ENCODE peak calls at places on chromosomes 4 and X, in nine cellular contexts. U is adrenal gland, X is lower leg skin, P is IMR-90, S is transverse colon, Y is endothelial cell of umbilical vein, L is stomach, E is spleen, G is tibial nerve. D is an unnamed sample.

GRCh38 chrX:154457491-154458115 is 478 bp upstream of the PLXNA3 start:
- DNase-seq in U (no peak), X (no peak), P (no peak), S (peak), Y (no peak), L (peak), E (peak), G (no peak), D (no peak)

GRCh38 chr4:93203708-93204107 is 624.8 kb upstream of the ATOH1 start:
- DNase-seq in U (no peak), X (no peak), P (peak), S (no peak), Y (no peak), L (no peak), E (no peak), G (no peak), D (no peak)

GRCh38 chr4:31291238-31291637 is 571.1 kb downstream of the PCDH7 start:
- DNase-seq in U (no peak), X (no peak), P (no peak), S (no peak), Y (no peak), L (no peak), E (no peak), G (no peak), D (no peak)

GRCh38 chrX:154696328-154697045 is 43.1 kb upstream of the CTAG2 start:
- DNase-seq in U (peak), X (no peak), P (peak), S (no peak), Y (peak), L (no peak), E (no peak), G (no peak), D (no peak)

GRCh38 chrX:19593684-19594083 is 78.4 kb upstream of the MAP3K15 start:
- DNase-seq in U (no peak), X (no peak), P (peak), S (no peak), Y (peak), L (no peak), E (no peak), G (no peak), D (no peak)

GRCh38 chrX:7262551-7262950 is 114.6 kb upstream of the PUDP start:
- DNase-seq in U (no peak), X (no peak), P (no peak), S (no peak), Y (no peak), L (no peak), E (no peak), G (no peak), D (no peak)

GRCh38 chr4:16082424-16083216 is 1.2 kb downstream of the PROM1 start:
- DNase-seq in U (no peak), X (no peak), P (no peak), S (peak), Y (peak), L (no peak), E (peak), G (no peak), D (no peak)

GRCh38 chr4:138163171-138163570 is 79.0 kb downstream of the SLC7A11 start:
- DNase-seq in U (no peak), X (no peak), P (no peak), S (no peak), Y (no peak), L (no peak), E (no peak), G (no peak), D (no peak)

GRCh38 chrX:137574102-137574783 is 8.3 kb downstream of the ZIC3 start:
- DNase-seq in U (no peak), X (no peak), P (no peak), S (no peak), Y (no peak), L (no peak), E (no peak), G (no peak), D (no peak)

GRCh38 chr4:114027596-114027995 is 48.1 kb upstream of the ARSJ start:
- DNase-seq in U (no peak), X (no peak), P (no peak), S (no peak), Y (no peak), L (no peak), E (no peak), G (no peak), D (no peak)

GRCh38 chr4:14871676-14872430 is 130.4 kb upstream of the CPEB2 start:
- DNase-seq in U (peak), X (no peak), P (no peak), S (peak), Y (peak), L (peak), E (no peak), G (no peak), D (no peak)

GRCh38 chr4:57966987-57967760 is 857.0 kb upstream of the IGFBP7 start:
- DNase-seq in U (no peak), X (no peak), P (no peak), S (no peak), Y (no peak), L (no peak), E (no peak), G (no peak), D (no peak)

GRCh38 chrX:9267415-9267814 is 197.4 kb upstream of the TBL1X start:
- DNase-seq in U (no peak), X (peak), P (no peak), S (no peak), Y (no peak), L (no peak), E (no peak), G (no peak), D (no peak)

GRCh38 chr4:169428376-169428775 is 157.6 kb upstream of the SH3RF1 start:
- DNase-seq in U (no peak), X (no peak), P (no peak), S (no peak), Y (no peak), L (no peak), E (no peak), G (no peak), D (no peak)

GRCh38 chr4:151267104-151267503 is 9.9 kb upstream of the PRSS48 start:
- DNase-seq in U (no peak), X (no peak), P (no peak), S (no peak), Y (no peak), L (no peak), E (no peak), G (no peak), D (no peak)

GRCh38 chrX:49171752-49172279 is at the start of gene PLP2:
- DNase-seq in U (peak), X (peak), P (peak), S (peak), Y (peak), L (peak), E (peak), G (no peak), D (no peak)

GRCh38 chrX:2502668-2503519 is 2.1 kb upstream of the DHRSX start:
- DNase-seq in U (no peak), X (peak), P (peak), S (peak), Y (no peak), L (peak), E (peak), G (no peak), D (no peak)

GRCh38 chr4:6180841-6181631 is 19.3 kb downstream of the JAKMIP1 start:
- DNase-seq in U (no peak), X (no peak), P (no peak), S (no peak), Y (no peak), L (no peak), E (no peak), G (no peak), D (no peak)

GRCh38 chrX:71253253-71254091 is 468 bp downstream of the ZMYM3 start:
- DNase-seq in U (peak), X (no peak), P (peak), S (peak), Y (peak), L (peak), E (peak), G (no peak), D (no peak)

GRCh38 chrX:71256051-71256450 is 2.1 kb upstream of the ZMYM3 start:
- DNase-seq in U (peak), X (no peak), P (peak), S (no peak), Y (no peak), L (no peak), E (no peak), G (no peak), D (no peak)

GRCh38 chrX:71251456-71251973 is 2.4 kb downstream of the ZMYM3 start:
- DNase-seq in U (no peak), X (no peak), P (no peak), S (peak), Y (no peak), L (no peak), E (no peak), G (no peak), D (no peak)

GRCh38 chrX:71252221-71252620 is 1.7 kb downstream of the ZMYM3 start:
- DNase-seq in U (no peak), X (no peak), P (no peak), S (no peak), Y (no peak), L (no peak), E (no peak), G (no peak), D (no peak)

GRCh38 chrX:71254092-71254941 is at the start of gene ZMYM3:
- DNase-seq in U (peak), X (peak), P (peak), S (peak), Y (peak), L (peak), E (peak), G (peak), D (peak)
- TF ChIP-seq POLR2A in U (peak), X (no peak), P (no peak), S (peak), Y (peak), L (no peak), E (no peak), G (no peak), D (no peak)

DNA sequence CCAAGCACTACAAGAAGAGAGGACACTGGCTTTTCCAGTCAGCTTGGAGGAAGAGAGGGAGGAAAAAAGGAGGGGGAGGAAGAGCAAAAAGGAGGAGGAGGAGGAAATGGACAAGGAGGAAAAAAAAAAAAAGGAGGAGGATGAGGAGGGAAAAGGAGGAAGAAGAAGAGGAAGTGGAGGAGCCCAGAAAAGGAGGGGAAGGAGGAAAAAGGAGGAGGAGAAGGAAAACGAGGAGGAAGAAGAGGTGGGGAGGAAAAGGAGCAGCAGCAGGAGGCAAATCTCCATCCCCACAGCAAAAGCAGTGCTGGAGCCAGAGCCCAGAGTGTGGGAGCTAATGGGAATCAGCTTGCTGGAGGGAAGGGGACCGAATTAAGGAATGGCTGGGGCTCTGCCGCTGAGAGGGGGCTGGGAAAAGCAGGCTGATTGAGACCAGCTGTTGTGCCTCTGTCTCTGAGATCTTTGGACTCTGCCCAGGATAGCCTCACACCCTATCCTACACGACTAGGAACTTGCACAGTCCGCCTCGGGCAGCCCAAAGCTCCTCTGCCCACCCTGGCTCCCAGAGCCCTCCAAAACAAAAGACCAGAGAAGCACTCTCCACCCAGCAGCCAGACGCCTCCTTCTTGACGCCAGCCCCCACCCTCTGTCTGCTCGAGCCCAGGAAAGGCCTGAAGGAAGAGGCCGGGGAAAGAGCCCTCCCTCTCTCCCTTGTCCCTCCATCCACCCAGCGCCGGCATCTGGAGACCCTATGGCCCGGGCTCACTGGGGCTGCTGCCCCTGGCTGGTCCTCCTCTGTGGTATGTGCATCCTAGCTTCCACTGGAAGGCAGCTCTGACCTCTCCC is at the start of gene XPNPEP2:
- DNase-seq in U (no peak), X (no peak), P (peak), S (no peak), Y (no peak), L (no peak), E (no peak), G (no peak), D (no peak)
- H3K4me3 ChIP-seq in U (no peak), X (no peak), P (no peak), S (no peak), Y (no peak), L (no peak), E (no peak), G (peak), D (no peak)

GRCh38 chr4:38672247-38673071 is 8.5 kb downstream of the KLF3 start:
- DNase-seq in U (no peak), X (no peak), P (no peak), S (no peak), Y (no peak), L (no peak), E (no peak), G (no peak), D (no peak)

GRCh38 chr4:38673109-38673978 is 9.3 kb downstream of the KLF3 start:
- DNase-seq in U (no peak), X (peak), P (no peak), S (peak), Y (peak), L (peak), E (no peak), G (no peak), D (no peak)

GRCh38 chr4:38670939-38671593 is 7.1 kb downstream of the KLF3 start:
- DNase-seq in U (no peak), X (no peak), P (no peak), S (peak), Y (peak), L (peak), E (no peak), G (no peak), D (no peak)

GRCh38 chr4:38670061-38670894 is 6.3 kb downstream of the KLF3 start:
- DNase-seq in U (no peak), X (no peak), P (no peak), S (no peak), Y (peak), L (no peak), E (no peak), G (no peak), D (no peak)

DNA sequence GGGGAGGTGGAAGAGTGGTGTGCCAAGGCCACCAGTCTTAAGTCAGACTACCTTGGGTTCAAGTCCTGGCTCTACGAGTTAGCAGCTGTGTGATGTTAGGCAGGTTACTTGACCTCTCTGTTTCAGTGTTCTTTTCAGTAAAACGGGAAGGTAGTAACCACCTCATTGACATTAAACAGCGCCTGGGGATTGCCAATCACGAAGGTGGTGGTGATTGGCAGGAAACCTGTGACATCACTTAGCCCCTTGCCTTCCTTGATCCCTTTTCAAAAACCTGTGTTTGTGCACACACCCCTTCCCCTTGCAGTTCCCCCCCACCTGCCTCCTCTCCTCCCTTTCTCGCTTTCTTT is 7.6 kb downstream of the KLF3 start:
- DNase-seq in U (no peak), X (no peak), P (no peak), S (no peak), Y (no peak), L (no peak), E (no peak), G (no peak), D (no peak)
- TF ChIP-seq POLR2A in U (no peak), X (no peak), P (no peak), S (no peak), Y (no peak), L (no peak), E (no peak), G (no peak), D (no peak)

GRCh38 chrX:126165721-126166401 is at the start of gene DCAF12L2:
- DNase-seq in U (no peak), X (peak), P (no peak), S (no peak), Y (no peak), L (no peak), E (peak), G (no peak), D (no peak)
- H3K4me3 ChIP-seq in U (no peak), X (no peak), P (no peak), S (peak), Y (no peak), L (peak), E (no peak), G (peak), D (peak)

GRCh38 chrX:149541521-149542047 is 772 bp downstream of the EOLA1 start:
- DNase-seq in U (peak), X (peak), P (no peak), S (no peak), Y (no peak), L (no peak), E (no peak), G (no peak), D (no peak)

GRCh38 chrX:149540133-149540620 is 635 bp upstream of the EOLA1 start:
- DNase-seq in U (peak), X (peak), P (peak), S (peak), Y (no peak), L (peak), E (peak), G (peak), D (peak)

GRCh38 chrX:149539283-149540132 is 1.3 kb upstream of the EOLA1 start:
- DNase-seq in U (peak), X (peak), P (peak), S (peak), Y (peak), L (peak), E (peak), G (peak), D (peak)

GRCh38 chrX:149540621-149541520 is at the start of gene EOLA1:
- DNase-seq in U (peak), X (peak), P (peak), S (peak), Y (peak), L (peak), E (peak), G (peak), D (peak)
- TF ChIP-seq POLR2A in U (peak), X (no peak), P (peak), S (peak), Y (peak), L (no peak), E (peak), G (peak), D (peak)